ENCODE peak calls at places on chromosomes 4 and X, in ten cellular contexts. G, V, E, F, Z, I, U, Y, P and O are unnamed samples.
A peak's percentile ranks its signal among the peaks of the same experiment; 100 is the strongest.

GRCh38 chr4:125444166-125444565 is 129.4 kb downstream of the FAT4 start:
- DNase-seq in G (no peak), V (no peak), E (no peak), F (no peak), Z (no peak), I (no peak), U (no peak), Y (no peak), P (no peak), O (no peak)

GRCh38 chr4:10889819-10890218 is 205.3 kb upstream of the CLNK start:
- DNase-seq in G (no peak), V (no peak), E (no peak), F (no peak), Z (no peak), I (no peak), U (no peak), Y (no peak), P (no peak), O (no peak)

GRCh38 chrX:97380200-97380599 is 496.5 kb downstream of the RPA4 start:
- DNase-seq in G (no peak), V (no peak), E (no peak), F (no peak), Z (no peak), I (no peak), U (no peak), Y (no peak), P (no peak), O (no peak)

GRCh38 chr4:76689079-76689817 is 208.7 kb downstream of the SOWAHB start:
- DNase-seq in G (peak; percentile 39), V (peak; percentile 57), E (peak; percentile 7), F (peak; percentile 37), Z (no peak), I (peak; percentile 78), U (no peak), Y (peak; percentile 21), P (no peak), O (peak; percentile 16)

GRCh38 chr4:28686618-28687017 is 1826.0 kb downstream of the STIM2 start:
- DNase-seq in G (peak; percentile 12), V (peak; percentile 11), E (peak; percentile 50), F (no peak), Z (no peak), I (peak; percentile 2), U (no peak), Y (no peak), P (no peak), O (no peak)

GRCh38 chr4:159607824-159608223 is 504.9 kb downstream of the RAPGEF2 start:
- DNase-seq in G (no peak), V (no peak), E (no peak), F (no peak), Z (no peak), I (no peak), U (no peak), Y (no peak), P (no peak), O (no peak)

GRCh38 chr4:156578005-156578404 is 393.6 kb downstream of the PDGFC start:
- DNase-seq in G (no peak), V (no peak), E (no peak), F (peak; percentile 33), Z (no peak), I (no peak), U (no peak), Y (no peak), P (no peak), O (no peak)

GRCh38 chr4:89482248-89482647 is 174.6 kb upstream of the GPRIN3 start:
- DNase-seq in G (peak; percentile 39), V (no peak), E (no peak), F (peak; percentile 88), Z (peak; percentile 22), I (peak; percentile 69), U (no peak), Y (peak; percentile 18), P (no peak), O (no peak)

GRCh38 chr4:20158195-20158594 is 93.5 kb upstream of the SLIT2 start:
- DNase-seq in G (no peak), V (no peak), E (no peak), F (no peak), Z (no peak), I (no peak), U (no peak), Y (no peak), P (no peak), O (no peak)

GRCh38 chrX:81120270-81120935 is 81.3 kb downstream of the HMGN5 start:
- DNase-seq in G (no peak), V (no peak), E (no peak), F (no peak), Z (no peak), I (no peak), U (no peak), Y (no peak), P (no peak), O (no peak)

GRCh38 chr4:105710012-105710600 is 1.5 kb downstream of the GSTCD start:
- DNase-seq in G (no peak), V (no peak), E (no peak), F (no peak), Z (no peak), I (no peak), U (no peak), Y (no peak), P (no peak), O (no peak)

GRCh38 chrX:152405561-152405960 is 45.6 kb downstream of the GABRA3 start:
- DNase-seq in G (no peak), V (no peak), E (no peak), F (no peak), Z (no peak), I (no peak), U (no peak), Y (no peak), P (no peak), O (no peak)

GRCh38 chrX:10171291-10171690 is 14.5 kb downstream of the CLCN4 start:
- DNase-seq in G (no peak), V (no peak), E (no peak), F (no peak), Z (no peak), I (no peak), U (no peak), Y (no peak), P (no peak), O (no peak)

GRCh38 chrX:136623400-136623799 is 24.6 kb upstream of the CD40LG start:
- DNase-seq in G (no peak), V (no peak), E (no peak), F (no peak), Z (no peak), I (no peak), U (no peak), Y (no peak), P (no peak), O (no peak)